ENCODE peak calls at places on chromosomes 2 and 18, in ten cellular contexts. B is tibial artery, H is GM23248, A is cardiac muscle cell, C is thyroid gland, G is aorta, V is kidney, W is OCI-LY7, P is left lung, E is left ventricle myocardium inferior. Z is an unnamed sample.

GRCh38 chr18:66916834-66917233 is 312.9 kb upstream of the CDH19 start:
- DNase-seq in B (no peak), H (no peak), A (no peak), C (no peak), G (no peak), V (no peak), W (no peak), P (no peak), E (no peak), Z (no peak)

GRCh38 chr2:161400076-161400475 is 16.0 kb upstream of the TBR1 start:
- DNase-seq in B (no peak), H (peak; percentile 48), A (no peak), C (no peak), G (no peak), V (no peak), W (no peak), P (no peak), E (no peak), Z (no peak)

GRCh38 chr18:26405190-26405781 is 143.1 kb downstream of the KCTD1 start:
- DNase-seq in B (no peak), H (peak; percentile 58), A (peak; percentile 35), C (peak; percentile 41), G (no peak), V (peak; percentile 76), W (peak; percentile 61), P (peak; percentile 37), E (peak; percentile 33), Z (no peak)

GRCh38 chr2:85585781-85586105 is 1.5 kb downstream of the VAMP5 start:
- DNase-seq in B (no peak), H (peak; percentile 73), A (no peak), C (no peak), G (no peak), V (no peak), W (no peak), P (no peak), E (no peak), Z (no peak)

GRCh38 chr2:67923696-67924095 is 139.1 kb downstream of the C1D start:
- DNase-seq in B (peak; percentile 25), H (no peak), A (no peak), C (peak; percentile 47), G (no peak), V (no peak), W (no peak), P (no peak), E (no peak), Z (no peak)

GRCh38 chr18:8431036-8431435 is 178.2 kb upstream of the RAB12 start:
- DNase-seq in B (no peak), H (no peak), A (no peak), C (no peak), G (no peak), V (no peak), W (no peak), P (no peak), E (no peak), Z (no peak)

GRCh38 chr18:9455718-9456511 is 19.4 kb upstream of the RALBP1 start:
- DNase-seq in B (no peak), H (no peak), A (no peak), C (no peak), G (no peak), V (no peak), W (no peak), P (no peak), E (no peak), Z (no peak)

GRCh38 chr2:113072584-113072983 is 4.8 kb downstream of the IL1F10 start:
- DNase-seq in B (no peak), H (no peak), A (no peak), C (no peak), G (no peak), V (no peak), W (no peak), P (no peak), E (no peak), Z (no peak)

GRCh38 chr2:192283450-192283849 is 88.7 kb upstream of the TMEFF2 start:
- DNase-seq in B (no peak), H (no peak), A (no peak), C (no peak), G (no peak), V (no peak), W (no peak), P (no peak), E (no peak), Z (no peak)
- H3K36me3 ChIP-seq in B (no peaks in the 10 kb centered on the region), H (no peaks in the 10 kb centered on the region), A (no peaks in the 10 kb centered on the region), C (no peaks in the 10 kb centered on the region), G (no peaks in the 10 kb centered on the region), V (no peaks in the 10 kb centered on the region), W (no peaks in the 10 kb centered on the region), P (no peaks in the 10 kb centered on the region), E (no peaks in the 10 kb centered on the region), Z (no peaks in the 10 kb centered on the region)

GRCh38 chr2:64929329-64929728 is 59.9 kb upstream of the SLC1A4 start:
- DNase-seq in B (no peak), H (no peak), A (no peak), C (no peak), G (no peak), V (no peak), W (no peak), P (no peak), E (no peak), Z (no peak)

GRCh38 chr2:64932327-64933216 is 56.6 kb upstream of the SLC1A4 start:
- DNase-seq in B (no peak), H (no peak), A (no peak), C (no peak), G (no peak), V (no peak), W (peak; percentile 81), P (no peak), E (no peak), Z (no peak)

GRCh38 chr2:64930159-64930558 is 59.0 kb upstream of the SLC1A4 start:
- DNase-seq in B (no peak), H (no peak), A (no peak), C (no peak), G (no peak), V (no peak), W (no peak), P (no peak), E (no peak), Z (no peak)

GRCh38 chr2:64934530-64934929 is 54.7 kb upstream of the SLC1A4 start:
- DNase-seq in B (no peak), H (no peak), A (no peak), C (no peak), G (no peak), V (no peak), W (peak; percentile 53), P (no peak), E (no peak), Z (no peak)

DNA sequence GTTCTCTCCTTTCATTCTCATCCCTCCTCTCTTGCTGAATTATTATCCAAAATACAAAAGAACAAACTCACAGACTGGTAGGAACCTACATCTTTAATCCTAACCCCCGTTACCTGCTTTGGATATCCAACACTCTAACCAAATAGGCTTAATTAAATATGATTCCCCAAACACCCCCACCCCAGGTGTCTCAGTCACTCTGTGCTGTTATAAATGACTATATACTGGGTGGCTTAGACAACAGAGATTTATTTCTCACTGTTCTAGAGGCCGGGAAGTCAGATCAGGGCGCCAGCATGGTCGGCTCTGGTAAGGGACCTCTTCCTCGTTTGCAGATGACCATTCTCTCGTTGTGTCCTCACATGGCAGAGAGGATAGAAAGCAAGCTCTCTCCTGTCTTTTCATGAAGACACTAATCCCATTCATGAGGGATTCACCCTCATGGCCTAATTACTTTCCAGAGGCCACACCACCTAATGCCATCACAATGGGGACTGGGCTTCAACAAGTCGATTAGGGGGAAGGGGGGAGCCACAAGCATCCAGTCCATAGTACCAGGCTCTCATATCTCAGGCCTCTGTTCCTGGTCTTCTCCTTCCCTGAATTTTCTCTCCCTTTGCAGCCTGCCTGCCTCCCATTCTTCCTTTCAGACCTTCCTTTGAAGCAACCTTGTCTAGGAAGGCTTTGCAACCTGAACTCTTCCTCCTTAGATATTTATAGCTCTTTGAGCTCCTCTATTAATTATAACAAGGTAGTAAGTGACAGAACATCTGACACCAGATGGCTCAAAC is 57.5 kb upstream of the SLC1A4 start:
- DNase-seq in B (no peak), H (no peak), A (no peak), C (no peak), G (no peak), V (no peak), W (peak; percentile 50), P (no peak), E (no peak), Z (no peak)
- H3K4me3 ChIP-seq in B (no peak overlapping the region), H (no peak overlapping the region), A (no peak overlapping the region), C (no peak overlapping the region), G (no peak overlapping the region), V (no peak overlapping the region), W (peak overlapping the region; percentile 77), P (no peak overlapping the region), E (no peak overlapping the region), Z (no peak overlapping the region)

GRCh38 chr2:239331560-239331959 is 69.3 kb downstream of the HDAC4 start:
- DNase-seq in B (no peak), H (no peak), A (no peak), C (no peak), G (no peak), V (no peak), W (no peak), P (no peak), E (no peak), Z (no peak)
- H3K27ac ChIP-seq in B (no peak overlapping the region), H (no peak overlapping the region), A (no peak overlapping the region), C (peak overlapping the region; percentile 89), G (no peak overlapping the region), V (no peak overlapping the region), W (no peak overlapping the region), P (no peak overlapping the region), E (peak overlapping the region; percentile 95), Z (no peak overlapping the region)

GRCh38 chr2:241654551-241654950 is 17.1 kb downstream of the ATG4B start:
- DNase-seq in B (no peak), H (no peak), A (no peak), C (no peak), G (no peak), V (no peak), W (no peak), P (no peak), E (no peak), Z (no peak)

GRCh38 chr2:241657851-241658254 is 20.4 kb downstream of the ATG4B start:
- DNase-seq in B (no peak), H (no peak), A (no peak), C (no peak), G (no peak), V (no peak), W (no peak), P (no peak), E (no peak), Z (no peak)

GRCh38 chr2:241655516-241656189 is 18.2 kb downstream of the ATG4B start:
- DNase-seq in B (no peak), H (no peak), A (no peak), C (no peak), G (no peak), V (no peak), W (no peak), P (no peak), E (no peak), Z (no peak)

GRCh38 chr2:241658296-241658695 is 20.8 kb downstream of the ATG4B start:
- DNase-seq in B (no peak), H (no peak), A (no peak), C (no peak), G (no peak), V (no peak), W (no peak), P (no peak), E (no peak), Z (no peak)

DNA sequence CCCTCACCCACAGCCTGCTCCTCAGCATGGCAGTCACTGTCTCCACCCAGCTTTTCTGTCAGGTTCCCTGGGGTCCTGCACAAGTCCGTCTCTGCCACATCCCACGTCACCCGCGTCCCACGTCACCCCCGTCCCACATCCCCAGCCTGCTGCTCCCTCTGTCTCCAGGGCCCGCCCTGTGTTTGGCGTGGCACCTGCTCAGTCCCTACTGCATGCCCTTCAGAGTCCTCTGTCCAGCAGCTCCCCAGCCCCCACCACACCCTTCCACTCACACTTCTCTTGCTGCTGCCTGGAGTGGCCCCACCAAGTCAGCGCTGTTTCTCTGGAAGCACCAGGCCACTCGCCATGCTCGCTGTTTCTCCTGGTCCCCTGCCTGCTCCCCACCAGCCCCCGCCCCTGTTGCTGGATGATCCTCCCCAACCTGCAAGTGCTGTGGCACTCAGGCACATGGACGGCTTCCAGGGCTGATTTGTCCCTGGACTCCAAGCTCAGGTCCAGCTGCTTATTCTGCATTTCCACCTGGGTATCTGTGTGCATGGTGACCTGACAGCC is 18.8 kb downstream of the ATG4B start:
- DNase-seq in B (no peak), H (no peak), A (no peak), C (no peak), G (no peak), V (no peak), W (no peak), P (no peak), E (peak; percentile 41), Z (no peak)
- H3K36me3 ChIP-seq in B (peaks cover 83% of the 10 kb centered on the region), H (peaks cover 12% of the 10 kb centered on the region), A (peaks cover 25% of the 10 kb centered on the region), C (peaks cover 55% of the 10 kb centered on the region), G (no peaks in the 10 kb centered on the region), V (peaks cover 57% of the 10 kb centered on the region), W (peaks cover 86% of the 10 kb centered on the region), P (peaks cover 100% of the 10 kb centered on the region), E (peaks cover 89% of the 10 kb centered on the region), Z (no peaks in the 10 kb centered on the region)